ENCODE peak calls at places on chromosomes 13 and 19, in ten cellular contexts. X is gastrocnemius medialis, Q is mesendoderm, U is A673, N is prostate gland, L is ovary, S is Peyer's patch, A is Panc1, O is hepatocyte, Z is esophagus squamous epithelium. G is an unnamed sample.

GRCh38 chr19:57348136-57348535 is 2.9 kb upstream of the ZNF304 start:
- DNase-seq in O (no peak), L (no peak), X (peak), U (no peak), Q (no peak), N (no peak), A (no peak), Z (no peak), S (no peak), G (no peak)

GRCh38 chr19:38739440-38740251 is 4.6 kb downstream of the CAPN12 start:
- DNase-seq in U (no peak), Q (no peak), N (no peak), A (no peak), L (no peak), X (no peak), Z (no peak), O (no peak), S (no peak), G (peak)

GRCh38 chr19:13095934-13096890 is 6.4 kb downstream of the LYL1 start:
- DNase-seq in X (no peak), N (no peak), A (no peak), Z (no peak), U (no peak), S (no peak), L (peak), Q (peak), O (peak), G (peak)

GRCh38 chr13:81017525-81018152 is 676.7 kb upstream of the SPRY2 start:
- DNase-seq in L (no peak), S (no peak), U (peak), A (no peak), N (no peak), Z (no peak), Q (peak), X (no peak), O (peak), G (no peak)

GRCh38 chr13:89375839-89376238 is 1704.7 kb downstream of the SLITRK5 start:
- DNase-seq in S (no peak), O (peak), U (peak), Z (no peak), N (no peak), Q (no peak), A (no peak), X (no peak), L (no peak), G (no peak)

GRCh38 chr19:35856546-35857149 is at the start of gene KIRREL2:
- DNase-seq in U (peak), N (no peak), A (no peak), O (peak), L (no peak), X (no peak), Z (no peak), Q (peak), S (no peak), G (no peak)

GRCh38 chr19:57887195-57887941 is 1.5 kb downstream of the ZNF814 start:
- DNase-seq in S (no peak), N (no peak), Q (peak), Z (no peak), U (no peak), L (no peak), A (no peak), X (no peak), O (peak), G (no peak)

GRCh38 chr19:55666343-55667005 is 8.6 kb upstream of the EPN1 start:
- DNase-seq in S (no peak), O (no peak), N (no peak), Z (no peak), Q (no peak), U (no peak), L (no peak), A (no peak), X (no peak), G (no peak)

GRCh38 chr19:57434386-57435061 is 601 bp upstream of the ZNF749 start:
- DNase-seq in A (peak), Q (peak), X (no peak), Z (no peak), N (no peak), O (no peak), U (peak), S (no peak), L (no peak), G (no peak)

DNA sequence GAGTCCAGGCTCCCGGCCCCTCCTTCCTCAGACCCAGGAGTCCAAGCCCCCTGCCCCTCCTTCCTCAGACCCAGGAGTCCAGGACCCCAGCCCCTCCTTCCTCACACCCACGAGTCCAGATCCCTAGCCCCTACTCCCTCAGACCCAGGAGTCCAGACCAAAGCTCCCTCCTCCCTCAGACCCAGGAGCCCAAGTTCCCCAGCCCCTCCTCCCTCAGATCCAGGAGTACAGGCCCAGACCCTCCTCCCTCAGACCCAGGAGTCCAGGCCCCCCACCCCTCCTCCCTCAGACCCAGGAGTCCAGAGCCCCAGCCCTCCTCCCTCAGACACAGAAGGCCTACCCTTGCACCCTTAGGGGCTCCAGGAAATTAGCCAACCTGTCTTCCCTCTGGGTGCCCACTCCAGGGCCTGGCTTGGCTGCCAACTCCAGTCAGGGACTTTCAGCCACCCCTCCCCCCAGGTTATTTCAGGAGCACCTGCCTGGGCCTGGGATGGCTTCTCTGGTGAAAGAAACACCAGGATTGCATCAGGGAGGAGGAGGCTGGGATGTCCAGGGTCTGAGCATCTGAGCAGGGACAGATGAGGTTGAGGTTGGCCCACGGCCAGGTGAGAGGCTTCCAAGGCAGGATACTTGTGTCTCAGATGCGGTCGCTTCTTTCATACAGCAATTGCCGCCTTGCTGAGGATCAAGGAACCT is at the start of gene FGF21:
- DNase-seq in L (no peak), X (peak), U (no peak), Q (peak), A (no peak), N (no peak), Z (no peak), O (no peak), S (no peak), G (no peak)
- H3K27ac ChIP-seq in L (no peak), X (peak), U (peak), Q (no peak), A (peak), N (no peak), Z (no peak), O (no peak), S (no peak), G (no peak)

DNA sequence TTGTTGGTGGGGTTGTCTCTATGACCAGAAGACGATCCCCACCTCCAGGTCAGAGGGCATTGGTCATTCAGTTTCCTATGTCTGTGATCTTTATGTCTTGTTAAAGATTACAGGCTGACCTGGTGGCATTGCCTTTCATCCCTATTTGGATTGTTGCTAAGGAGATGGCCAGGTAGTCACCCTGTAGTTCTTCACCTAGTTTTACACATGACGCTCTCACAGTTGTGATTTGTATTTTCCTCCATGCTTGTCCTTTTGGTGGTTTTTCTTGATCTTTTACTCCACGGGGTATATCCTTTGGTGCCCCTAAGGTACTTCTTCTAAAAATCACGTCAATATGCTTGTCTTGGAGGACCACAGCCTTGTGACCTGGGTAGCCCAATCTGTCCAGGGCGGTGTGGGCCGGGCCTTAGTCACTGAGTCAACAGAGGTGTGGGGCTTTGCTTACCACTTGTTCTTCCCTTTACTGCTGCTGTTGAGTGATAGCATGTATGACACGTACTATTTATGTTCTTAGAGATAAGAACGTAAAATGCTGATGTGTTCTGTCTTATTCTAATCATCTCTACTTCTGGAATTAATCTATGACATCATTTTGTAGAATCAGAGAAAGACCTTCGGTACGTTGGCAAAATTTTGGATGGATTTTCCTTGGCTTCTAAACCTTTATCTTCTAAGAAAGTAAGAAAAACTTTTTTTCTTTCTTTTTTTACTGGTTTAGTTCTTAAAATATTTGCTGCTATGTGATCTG is 20.1 kb downstream of the GPATCH1 start:
- DNase-seq in Z (no peak), X (no peak), S (peak), U (no peak), Q (no peak), L (no peak), A (peak), O (peak), N (no peak), G (no peak)
- H3K27ac ChIP-seq in Z (no peak), X (no peak), S (peak), U (no peak), Q (no peak), L (no peak), A (peak), O (peak), N (no peak), G (no peak)

DNA sequence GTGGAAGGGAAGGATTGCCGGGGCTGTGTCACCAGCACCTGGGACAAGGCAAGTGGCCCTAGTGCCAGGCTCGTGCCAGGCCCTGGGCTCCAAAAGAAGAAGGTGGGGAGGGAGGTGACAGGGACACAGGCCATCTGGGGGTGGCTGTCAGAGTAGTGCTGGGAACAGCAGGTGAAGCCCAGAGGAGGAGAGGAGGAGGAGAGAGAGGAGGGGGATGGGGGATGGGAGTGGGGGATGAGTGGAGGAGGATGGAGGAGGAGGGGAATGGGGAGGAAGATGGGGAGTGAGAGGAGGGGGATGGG is 18.7 kb downstream of the LSM4 start:
- DNase-seq in N (no peak), Z (no peak), S (peak), L (no peak), U (no peak), X (peak), A (no peak), O (no peak), Q (no peak), G (no peak)
- H3K27ac ChIP-seq in N (peak), Z (peak), S (peak), L (peak), U (peak), X (peak), A (peak), O (peak), Q (peak), G (peak)

DNA sequence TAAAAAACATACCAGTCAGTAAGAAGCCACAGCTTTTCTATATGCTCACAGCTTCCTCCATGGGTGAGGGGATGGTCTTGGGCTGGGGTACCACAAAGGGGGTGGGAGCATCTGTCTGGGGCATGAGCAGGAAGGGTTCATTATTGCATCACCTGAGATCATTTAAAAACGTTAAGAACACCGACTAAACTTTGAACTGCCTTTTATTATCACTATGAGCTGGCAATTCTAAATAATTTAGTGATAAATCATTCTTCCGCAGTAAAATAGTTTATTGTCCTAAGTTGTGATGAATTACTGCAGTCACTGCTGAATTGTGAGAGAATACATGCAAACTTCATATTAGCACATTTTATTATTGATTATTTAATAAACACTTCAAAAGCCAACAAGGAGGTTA is 71.6 kb downstream of the KL start:
- DNase-seq in L (no peak), O (no peak), X (no peak), N (no peak), Z (no peak), Q (no peak), U (no peak), A (no peak), S (no peak), G (no peak)
- H3K27ac ChIP-seq in L (no peak), O (peak), X (no peak), N (no peak), Z (no peak), Q (no peak), U (no peak), A (no peak), S (no peak), G (no peak)

G was measured in RWPE2.